ENCODE peak calls at places on chromosome 7, in eight cellular contexts. One of them, this sample, is unnamed. For H3K4me1 and H3K36me3, the result is how much of the 10 kb centered on the place peaks cover.

GRCh38 chr7:135745702-135746312 is 2.8 kb downstream of the FAM180A start:
- DNase-seq in lung: no peak
- DNase-seq in fibroblast of lung: peak
- DNase-seq in left ventricle myocardium inferior: peak
- DNase-seq in CD4-positive, CD25-positive, alpha-beta regulatory T cell: no peak
- DNase-seq in thoracic aorta: peak
- DNase-seq in uterus: peak
- DNase-seq in PC-3: peak
- DNase-seq in this sample: no peak

GRCh38 chr7:43692582-43693373 is 36.5 kb downstream of the COA1 start:
- DNase-seq in thoracic aorta: no peak
- DNase-seq in PC-3: peak
- DNase-seq in left ventricle myocardium inferior: no peak
- DNase-seq in fibroblast of lung: no peak
- DNase-seq in lung: no peak
- DNase-seq in uterus: no peak
- DNase-seq in CD4-positive, CD25-positive, alpha-beta regulatory T cell: no peak
- DNase-seq in this sample: no peak

GRCh38 chr7:87100326-87100725 is 40.9 kb upstream of the ELAPOR2 start:
- DNase-seq in lung: no peak
- DNase-seq in left ventricle myocardium inferior: no peak
- DNase-seq in PC-3: peak
- DNase-seq in fibroblast of lung: no peak
- DNase-seq in uterus: no peak
- DNase-seq in CD4-positive, CD25-positive, alpha-beta regulatory T cell: no peak
- DNase-seq in thoracic aorta: no peak
- DNase-seq in this sample: no peak

GRCh38 chr7:17620588-17620987 is 319.7 kb downstream of the SNX13 start:
- DNase-seq in CD4-positive, CD25-positive, alpha-beta regulatory T cell: no peak
- DNase-seq in uterus: no peak
- DNase-seq in fibroblast of lung: peak
- DNase-seq in lung: no peak
- DNase-seq in left ventricle myocardium inferior: no peak
- DNase-seq in PC-3: peak
- DNase-seq in thoracic aorta: no peak
- DNase-seq in this sample: no peak

GRCh38 chr7:156554488-156554887 is 86.1 kb upstream of the RNF32 start:
- DNase-seq in fibroblast of lung: no peak
- DNase-seq in left ventricle myocardium inferior: no peak
- DNase-seq in thoracic aorta: no peak
- DNase-seq in PC-3: no peak
- DNase-seq in lung: peak
- DNase-seq in uterus: no peak
- DNase-seq in CD4-positive, CD25-positive, alpha-beta regulatory T cell: no peak
- DNase-seq in this sample: no peak

GRCh38 chr7:21358640-21359039 is 69.2 kb upstream of the SP4 start:
- DNase-seq in uterus: no peak
- DNase-seq in lung: no peak
- DNase-seq in fibroblast of lung: no peak
- DNase-seq in left ventricle myocardium inferior: no peak
- DNase-seq in CD4-positive, CD25-positive, alpha-beta regulatory T cell: no peak
- DNase-seq in thoracic aorta: no peak
- DNase-seq in PC-3: peak
- DNase-seq in this sample: no peak

GRCh38 chr7:69906309-69906995 is 308.2 kb downstream of the AUTS2 start:
- DNase-seq in CD4-positive, CD25-positive, alpha-beta regulatory T cell: no peak
- DNase-seq in left ventricle myocardium inferior: no peak
- DNase-seq in PC-3: no peak
- DNase-seq in fibroblast of lung: no peak
- DNase-seq in thoracic aorta: no peak
- DNase-seq in uterus: no peak
- DNase-seq in lung: no peak
- DNase-seq in this sample: no peak

GRCh38 chr7:42480304-42480665 is 243.3 kb upstream of the GLI3 start:
- DNase-seq in lung: no peak
- DNase-seq in uterus: no peak
- DNase-seq in left ventricle myocardium inferior: no peak
- DNase-seq in fibroblast of lung: peak
- DNase-seq in CD4-positive, CD25-positive, alpha-beta regulatory T cell: no peak
- DNase-seq in PC-3: no peak
- DNase-seq in thoracic aorta: no peak
- DNase-seq in this sample: no peak

GRCh38 chr7:20064974-20065862 is 152.0 kb downstream of the MACC1 start:
- DNase-seq in CD4-positive, CD25-positive, alpha-beta regulatory T cell: peak
- DNase-seq in fibroblast of lung: peak
- DNase-seq in thoracic aorta: no peak
- DNase-seq in lung: no peak
- DNase-seq in uterus: no peak
- DNase-seq in left ventricle myocardium inferior: no peak
- DNase-seq in PC-3: no peak
- DNase-seq in this sample: no peak

GRCh38 chr7:121499526-121500123 is 103.5 kb upstream of the FAM3C start:
- DNase-seq in CD4-positive, CD25-positive, alpha-beta regulatory T cell: no peak
- DNase-seq in left ventricle myocardium inferior: no peak
- DNase-seq in thoracic aorta: no peak
- DNase-seq in PC-3: no peak
- DNase-seq in fibroblast of lung: no peak
- DNase-seq in lung: no peak
- DNase-seq in uterus: no peak
- DNase-seq in this sample: no peak

GRCh38 chr7:67535590-67535989 is 539.0 kb downstream of the TYW1 start:
- DNase-seq in lung: no peak
- DNase-seq in PC-3: no peak
- DNase-seq in uterus: no peak
- DNase-seq in fibroblast of lung: no peak
- DNase-seq in CD4-positive, CD25-positive, alpha-beta regulatory T cell: no peak
- DNase-seq in thoracic aorta: no peak
- DNase-seq in left ventricle myocardium inferior: no peak
- DNase-seq in this sample: no peak

GRCh38 chr7:82325416-82325815 is 118.2 kb downstream of the CACNA2D1 start:
- DNase-seq in CD4-positive, CD25-positive, alpha-beta regulatory T cell: no peak
- DNase-seq in lung: no peak
- DNase-seq in left ventricle myocardium inferior: no peak
- DNase-seq in PC-3: no peak
- DNase-seq in fibroblast of lung: no peak
- DNase-seq in thoracic aorta: no peak
- DNase-seq in uterus: no peak
- DNase-seq in this sample: no peak

GRCh38 chr7:2723138-2723850 is 35.3 kb downstream of the AMZ1 start:
- DNase-seq in CD4-positive, CD25-positive, alpha-beta regulatory T cell: no peak
- DNase-seq in thoracic aorta: no peak
- DNase-seq in lung: no peak
- DNase-seq in uterus: no peak
- DNase-seq in PC-3: no peak
- DNase-seq in left ventricle myocardium inferior: peak
- DNase-seq in fibroblast of lung: no peak
- DNase-seq in this sample: no peak

GRCh38 chr7:131623154-131623553 is 66.7 kb upstream of the PODXL start:
- DNase-seq in CD4-positive, CD25-positive, alpha-beta regulatory T cell: no peak
- DNase-seq in lung: no peak
- DNase-seq in PC-3: no peak
- DNase-seq in thoracic aorta: no peak
- DNase-seq in fibroblast of lung: no peak
- DNase-seq in uterus: no peak
- DNase-seq in left ventricle myocardium inferior: peak
- DNase-seq in this sample: no peak

GRCh38 chr7:192035-192649 is at the start of gene FAM20C:
- DNase-seq in fibroblast of lung: peak
- DNase-seq in left ventricle myocardium inferior: peak
- DNase-seq in uterus: peak
- DNase-seq in PC-3: peak
- DNase-seq in CD4-positive, CD25-positive, alpha-beta regulatory T cell: peak
- DNase-seq in lung: peak
- DNase-seq in thoracic aorta: no peak
- DNase-seq in this sample: peak

GRCh38 chr7:68511281-68511680 is 1087.0 kb upstream of the AUTS2 start:
- DNase-seq in lung: no peak
- DNase-seq in CD4-positive, CD25-positive, alpha-beta regulatory T cell: no peak
- DNase-seq in PC-3: no peak
- DNase-seq in left ventricle myocardium inferior: no peak
- DNase-seq in uterus: no peak
- DNase-seq in thoracic aorta: no peak
- DNase-seq in fibroblast of lung: no peak
- DNase-seq in this sample: no peak

GRCh38 chr7:95933618-95934017 is 161.3 kb downstream of the DYNC1I1 start:
- DNase-seq in uterus: no peak
- DNase-seq in CD4-positive, CD25-positive, alpha-beta regulatory T cell: no peak
- DNase-seq in PC-3: no peak
- DNase-seq in fibroblast of lung: no peak
- DNase-seq in lung: no peak
- DNase-seq in thoracic aorta: no peak
- DNase-seq in left ventricle myocardium inferior: no peak
- DNase-seq in this sample: no peak

GRCh38 chr7:149772821-149773425 is 465 bp downstream of the ZNF467 start:
- DNase-seq in thoracic aorta: no peak
- DNase-seq in uterus: peak
- DNase-seq in lung: peak
- DNase-seq in CD4-positive, CD25-positive, alpha-beta regulatory T cell: peak
- DNase-seq in PC-3: peak
- DNase-seq in fibroblast of lung: no peak
- DNase-seq in left ventricle myocardium inferior: no peak
- DNase-seq in this sample: peak
- H3K4me3 ChIP-seq in thoracic aorta: peak
- H3K4me3 ChIP-seq in uterus: peak
- H3K4me3 ChIP-seq in lung: peak
- H3K4me3 ChIP-seq in CD4-positive, CD25-positive, alpha-beta regulatory T cell: no peak
- H3K4me3 ChIP-seq in PC-3: peak
- H3K4me3 ChIP-seq in fibroblast of lung: peak
- H3K4me3 ChIP-seq in left ventricle myocardium inferior: peak
- H3K4me3 ChIP-seq in this sample: peak

GRCh38 chr7:30472771-30473392 is 5.7 kb downstream of the NOD1 start:
- DNase-seq in fibroblast of lung: peak
- DNase-seq in thoracic aorta: no peak
- DNase-seq in CD4-positive, CD25-positive, alpha-beta regulatory T cell: no peak
- DNase-seq in lung: peak
- DNase-seq in PC-3: no peak
- DNase-seq in left ventricle myocardium inferior: no peak
- DNase-seq in uterus: no peak
- DNase-seq in this sample: no peak

GRCh38 chr7:30473393-30473775 is 5.2 kb downstream of the NOD1 start:
- DNase-seq in left ventricle myocardium inferior: no peak
- DNase-seq in PC-3: no peak
- DNase-seq in thoracic aorta: no peak
- DNase-seq in uterus: no peak
- DNase-seq in CD4-positive, CD25-positive, alpha-beta regulatory T cell: no peak
- DNase-seq in fibroblast of lung: no peak
- DNase-seq in lung: no peak
- DNase-seq in this sample: no peak

GRCh38 chr7:30474893-30475292 is 3.7 kb downstream of the NOD1 start:
- DNase-seq in left ventricle myocardium inferior: no peak
- DNase-seq in CD4-positive, CD25-positive, alpha-beta regulatory T cell: no peak
- DNase-seq in thoracic aorta: no peak
- DNase-seq in uterus: no peak
- DNase-seq in lung: no peak
- DNase-seq in PC-3: no peak
- DNase-seq in fibroblast of lung: peak
- DNase-seq in this sample: no peak

GRCh38 chr7:30474485-30474884 is 4.1 kb downstream of the NOD1 start:
- DNase-seq in thoracic aorta: no peak
- DNase-seq in CD4-positive, CD25-positive, alpha-beta regulatory T cell: no peak
- DNase-seq in left ventricle myocardium inferior: no peak
- DNase-seq in uterus: no peak
- DNase-seq in lung: no peak
- DNase-seq in fibroblast of lung: no peak
- DNase-seq in PC-3: no peak
- DNase-seq in this sample: no peak

GRCh38 chr7:30473903-30474302 is 4.7 kb downstream of the NOD1 start:
- DNase-seq in lung: no peak
- DNase-seq in thoracic aorta: no peak
- DNase-seq in fibroblast of lung: no peak
- DNase-seq in PC-3: no peak
- DNase-seq in CD4-positive, CD25-positive, alpha-beta regulatory T cell: no peak
- DNase-seq in left ventricle myocardium inferior: no peak
- DNase-seq in uterus: no peak
- DNase-seq in this sample: no peak
- H3K4me1 ChIP-seq in lung: half or more
- H3K4me1 ChIP-seq in thoracic aorta: half or more
- H3K4me1 ChIP-seq in fibroblast of lung: under half
- H3K4me1 ChIP-seq in PC-3: under half
- H3K4me1 ChIP-seq in CD4-positive, CD25-positive, alpha-beta regulatory T cell: under half
- H3K4me1 ChIP-seq in left ventricle myocardium inferior: half or more
- H3K4me1 ChIP-seq in uterus: under half
- H3K4me1 ChIP-seq in this sample: under half

DNA sequence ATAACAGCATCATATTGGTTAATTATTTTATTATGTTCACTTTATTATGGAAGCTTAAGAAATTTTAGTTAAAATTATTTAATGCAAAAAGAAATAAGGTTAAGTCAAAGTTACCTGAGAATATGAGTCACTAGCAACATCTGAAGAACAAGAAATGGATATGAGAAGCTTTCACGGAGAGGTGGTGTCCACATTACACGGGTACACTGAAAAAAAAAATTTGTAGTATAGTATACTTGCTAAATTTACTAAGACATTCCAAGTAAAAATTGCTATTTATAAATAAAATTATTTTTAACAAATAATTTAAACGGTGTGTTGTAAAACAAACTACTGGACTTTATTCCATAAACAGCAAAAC is 63.9 kb downstream of the DPY19L1 start:
- DNase-seq in PC-3: no peak
- DNase-seq in lung: no peak
- DNase-seq in CD4-positive, CD25-positive, alpha-beta regulatory T cell: no peak
- DNase-seq in thoracic aorta: no peak
- DNase-seq in left ventricle myocardium inferior: no peak
- DNase-seq in fibroblast of lung: no peak
- DNase-seq in uterus: no peak
- DNase-seq in this sample: no peak
- H3K36me3 ChIP-seq in PC-3: under half
- H3K36me3 ChIP-seq in lung: under half
- H3K36me3 ChIP-seq in CD4-positive, CD25-positive, alpha-beta regulatory T cell: under half
- H3K36me3 ChIP-seq in thoracic aorta: under half
- H3K36me3 ChIP-seq in left ventricle myocardium inferior: under half
- H3K36me3 ChIP-seq in fibroblast of lung: under half
- H3K36me3 ChIP-seq in uterus: under half
- H3K36me3 ChIP-seq in this sample: under half

GRCh38 chr7:128122577-128123290 is 91.5 kb upstream of the LRRC4 start:
- DNase-seq in fibroblast of lung: no peak
- DNase-seq in uterus: no peak
- DNase-seq in lung: peak
- DNase-seq in CD4-positive, CD25-positive, alpha-beta regulatory T cell: no peak
- DNase-seq in PC-3: no peak
- DNase-seq in left ventricle myocardium inferior: no peak
- DNase-seq in thoracic aorta: no peak
- DNase-seq in this sample: no peak

GRCh38 chr7:128120116-128120515 is 88.9 kb upstream of the LRRC4 start:
- DNase-seq in fibroblast of lung: no peak
- DNase-seq in lung: no peak
- DNase-seq in PC-3: no peak
- DNase-seq in thoracic aorta: no peak
- DNase-seq in left ventricle myocardium inferior: no peak
- DNase-seq in uterus: no peak
- DNase-seq in CD4-positive, CD25-positive, alpha-beta regulatory T cell: no peak
- DNase-seq in this sample: no peak

GRCh38 chr7:128123291-128124037 is 92.2 kb upstream of the LRRC4 start:
- DNase-seq in PC-3: no peak
- DNase-seq in fibroblast of lung: no peak
- DNase-seq in uterus: no peak
- DNase-seq in lung: no peak
- DNase-seq in thoracic aorta: no peak
- DNase-seq in left ventricle myocardium inferior: no peak
- DNase-seq in CD4-positive, CD25-positive, alpha-beta regulatory T cell: no peak
- DNase-seq in this sample: no peak

GRCh38 chr7:128120976-128121490 is 89.8 kb upstream of the LRRC4 start:
- DNase-seq in CD4-positive, CD25-positive, alpha-beta regulatory T cell: no peak
- DNase-seq in uterus: no peak
- DNase-seq in left ventricle myocardium inferior: no peak
- DNase-seq in lung: peak
- DNase-seq in thoracic aorta: no peak
- DNase-seq in PC-3: no peak
- DNase-seq in fibroblast of lung: no peak
- DNase-seq in this sample: no peak

GRCh38 chr7:128121731-128122576 is 90.7 kb upstream of the LRRC4 start:
- DNase-seq in PC-3: no peak
- DNase-seq in fibroblast of lung: no peak
- DNase-seq in lung: peak
- DNase-seq in left ventricle myocardium inferior: peak
- DNase-seq in thoracic aorta: no peak
- DNase-seq in CD4-positive, CD25-positive, alpha-beta regulatory T cell: no peak
- DNase-seq in uterus: no peak
- DNase-seq in this sample: no peak
- H3K4me3 ChIP-seq in PC-3: no peak
- H3K4me3 ChIP-seq in fibroblast of lung: no peak
- H3K4me3 ChIP-seq in lung: no peak
- H3K4me3 ChIP-seq in left ventricle myocardium inferior: peak
- H3K4me3 ChIP-seq in thoracic aorta: peak
- H3K4me3 ChIP-seq in CD4-positive, CD25-positive, alpha-beta regulatory T cell: no peak
- H3K4me3 ChIP-seq in uterus: peak
- H3K4me3 ChIP-seq in this sample: no peak

This sample was measured in naive thymus-derived CD4-positive, alpha-beta T cell.